ENCODE peak calls at places on chromosomes 1 and 21, in five cellular contexts. D is GM03348, T is RWPE1, S is AG20443, U is C1 segment of cervical spinal cord. A is an unnamed sample.

GRCh38 chr1:211543003-211543402 is 36.0 kb downstream of the SLC30A1 start:
- DNase-seq in D (no peak), T (no peak), S (peak), U (no peak), A (no peak)

GRCh38 chr1:73674945-73675561 is 522.9 kb downstream of the LRRIQ3 start:
- DNase-seq in D (peak), T (peak), S (peak), U (no peak), A (no peak)

GRCh38 chr21:41280115-41280919 is 36.3 kb upstream of the FAM3B start:
- DNase-seq in D (peak), T (no peak), S (peak), U (no peak), A (peak)

GRCh38 chr1:100834779-100835645 is 59.6 kb downstream of the EXTL2 start:
- DNase-seq in D (peak), T (peak), S (no peak), U (no peak), A (peak)

GRCh38 chr1:215198021-215198420 is 115.5 kb downstream of the KCNK2 start:
- DNase-seq in D (no peak), T (no peak), S (no peak), U (no peak), A (no peak)

GRCh38 chr1:184656221-184656620 is 98.4 kb downstream of the EDEM3 start:
- DNase-seq in D (no peak), T (no peak), S (no peak), U (no peak), A (no peak)

GRCh38 chr1:184825571-184825970 is 70.9 kb upstream of the EDEM3 start:
- DNase-seq in D (no peak), T (no peak), S (no peak), U (no peak), A (no peak)

GRCh38 chr1:10779841-10780240 is 16.6 kb downstream of the CASZ1 start:
- DNase-seq in D (no peak), T (no peak), S (no peak), U (no peak), A (no peak)

GRCh38 chr21:44497641-44498243 is 42.3 kb downstream of the KRTAP10-1 start:
- DNase-seq in D (no peak), T (no peak), S (no peak), U (no peak), A (no peak)

A was measured in EH.